ENCODE peak calls at places on chromosome 9, in eight cellular contexts. H, L, G, Y, E, Z, S and J are unnamed samples.

GRCh38 chr9:134213508-134214394 is 49.4 kb upstream of the RNU6ATAC start:
- DNase-seq in Z (no peak), Y (no peak), S (no peak), L (no peak), E (no peak), H (no peak), G (no peak), J (no peak)

GRCh38 chr9:74645007-74645639 is 148.0 kb downstream of the RORB start:
- DNase-seq in G (peak), Z (peak), S (no peak), H (no peak), L (peak), Y (no peak), E (peak), J (peak)

GRCh38 chr9:69452110-69452780 is 127.2 kb downstream of the ENTREP1 start:
- DNase-seq in Y (no peak), L (no peak), H (no peak), S (no peak), G (no peak), E (no peak), Z (no peak), J (no peak)

GRCh38 chr9:112361602-112362001 is 18.3 kb upstream of the HSDL2 start:
- DNase-seq in E (peak), L (peak), H (peak), Z (peak), G (peak), Y (no peak), S (no peak), J (peak)

GRCh38 chr9:119074017-119074416 is 295.2 kb downstream of the BRINP1 start:
- DNase-seq in G (no peak), S (no peak), H (no peak), Z (no peak), E (no peak), L (no peak), Y (no peak), J (no peak)

GRCh38 chr9:131836021-131836420 is 96.1 kb upstream of the RAPGEF1 start:
- DNase-seq in Y (no peak), S (no peak), L (no peak), H (no peak), Z (no peak), G (no peak), E (no peak), J (no peak)

GRCh38 chr9:89038354-89039091 is 47.3 kb downstream of the S1PR3 start:
- DNase-seq in G (peak), S (no peak), H (no peak), Z (peak), E (peak), Y (peak), L (peak), J (peak)

GRCh38 chr9:13939129-13939528 is 374.8 kb downstream of the NFIB start:
- DNase-seq in H (no peak), S (no peak), E (peak), G (peak), L (peak), Z (peak), Y (no peak), J (no peak)

GRCh38 chr9:93065321-93065720 is 6.8 kb downstream of the SUSD3 start:
- DNase-seq in E (no peak), H (no peak), S (no peak), G (no peak), L (no peak), Z (no peak), Y (peak), J (peak)

GRCh38 chr9:134031071-134031470 is 5.8 kb downstream of the BRD3OS start:
- DNase-seq in H (no peak), Y (no peak), G (no peak), Z (no peak), L (no peak), E (no peak), S (no peak), J (no peak)

GRCh38 chr9:109886050-109886449 is 106.1 kb downstream of the PALM2AKAP2 start:
- DNase-seq in L (no peak), Z (no peak), H (no peak), S (no peak), G (no peak), E (peak), Y (no peak), J (peak)

GRCh38 chr9:72998363-72998762 is 45.5 kb upstream of the ALDH1A1 start:
- DNase-seq in Z (no peak), G (no peak), L (no peak), H (no peak), E (no peak), Y (no peak), S (no peak), J (no peak)